ENCODE peak calls at places on chromosomes 16 and 17, in nine cellular contexts. One of them, this sample, is unnamed.
A peak's percentile ranks its signal among the peaks of the same experiment; 100 is the strongest.

GRCh38 chr17:79986441-79987186 is 49.1 kb downstream of the TBC1D16 start:
- DNase-seq in spleen: peak; percentile 85
- DNase-seq in C1 segment of cervical spinal cord: no peak
- DNase-seq in EH: peak; percentile 73
- DNase-seq in HFFc6: no peak
- DNase-seq in PC-3: no peak
- DNase-seq in nucleus accumbens: no peak
- DNase-seq in NCI-H1092: no peak
- DNase-seq in transverse colon: no peak
- DNase-seq in this sample: no peak

GRCh38 chr17:76673729-76674128 is 30.2 kb upstream of the ST6GALNAC1 start:
- DNase-seq in spleen: no peak
- DNase-seq in C1 segment of cervical spinal cord: no peak
- DNase-seq in EH: peak; percentile 66
- DNase-seq in HFFc6: peak; percentile 67
- DNase-seq in PC-3: no peak
- DNase-seq in nucleus accumbens: no peak
- DNase-seq in NCI-H1092: no peak
- DNase-seq in transverse colon: no peak
- DNase-seq in this sample: no peak

GRCh38 chr17:44066204-44066930 is at the start of gene LSM12:
- DNase-seq in spleen: peak; percentile 97
- DNase-seq in C1 segment of cervical spinal cord: peak; percentile 81
- DNase-seq in EH: peak; percentile 89
- DNase-seq in HFFc6: peak; percentile 83
- DNase-seq in PC-3: peak; percentile 98
- DNase-seq in nucleus accumbens: peak; percentile 75
- DNase-seq in NCI-H1092: peak; percentile 90
- DNase-seq in transverse colon: peak; percentile 94
- DNase-seq in this sample: peak; percentile 88

GRCh38 chr17:43669971-43670644 is 8.4 kb upstream of the MEOX1 start:
- DNase-seq in spleen: no peak
- DNase-seq in C1 segment of cervical spinal cord: no peak
- DNase-seq in EH: no peak
- DNase-seq in HFFc6: no peak
- DNase-seq in PC-3: peak; percentile 89
- DNase-seq in nucleus accumbens: no peak
- DNase-seq in NCI-H1092: peak; percentile 46
- DNase-seq in transverse colon: peak; percentile 62
- DNase-seq in this sample: no peak

GRCh38 chr17:60315650-60316049 is 76.3 kb downstream of the USP32 start:
- DNase-seq in spleen: no peak
- DNase-seq in C1 segment of cervical spinal cord: no peak
- DNase-seq in EH: no peak
- DNase-seq in HFFc6: no peak
- DNase-seq in PC-3: peak; percentile 39
- DNase-seq in nucleus accumbens: no peak
- DNase-seq in NCI-H1092: no peak
- DNase-seq in transverse colon: no peak
- DNase-seq in this sample: no peak

GRCh38 chr16:31489616-31490584 is 7.0 kb downstream of the SLC5A2 start:
- DNase-seq in spleen: no peak
- DNase-seq in C1 segment of cervical spinal cord: no peak
- DNase-seq in EH: no peak
- DNase-seq in HFFc6: no peak
- DNase-seq in PC-3: no peak
- DNase-seq in nucleus accumbens: no peak
- DNase-seq in NCI-H1092: no peak
- DNase-seq in transverse colon: no peak
- DNase-seq in this sample: no peak

GRCh38 chr17:82285141-82285540 is 11.6 kb upstream of the CSNK1D start:
- DNase-seq in spleen: no peak
- DNase-seq in C1 segment of cervical spinal cord: no peak
- DNase-seq in EH: no peak
- DNase-seq in HFFc6: no peak
- DNase-seq in PC-3: no peak
- DNase-seq in nucleus accumbens: no peak
- DNase-seq in NCI-H1092: no peak
- DNase-seq in transverse colon: no peak
- DNase-seq in this sample: no peak

GRCh38 chr17:82252511-82253178 is 20.9 kb downstream of the CSNK1D start:
- DNase-seq in spleen: no peak
- DNase-seq in C1 segment of cervical spinal cord: no peak
- DNase-seq in EH: no peak
- DNase-seq in HFFc6: no peak
- DNase-seq in PC-3: no peak
- DNase-seq in nucleus accumbens: no peak
- DNase-seq in NCI-H1092: no peak
- DNase-seq in transverse colon: no peak
- DNase-seq in this sample: no peak

GRCh38 chr17:10226930-10227695 is 28.7 kb upstream of the GAS7 start:
- DNase-seq in spleen: peak; percentile 87
- DNase-seq in C1 segment of cervical spinal cord: no peak
- DNase-seq in EH: peak; percentile 29
- DNase-seq in HFFc6: no peak
- DNase-seq in PC-3: peak; percentile 31
- DNase-seq in nucleus accumbens: peak; percentile 27
- DNase-seq in NCI-H1092: no peak
- DNase-seq in transverse colon: peak; percentile 31
- DNase-seq in this sample: no peak

GRCh38 chr17:37766951-37767350 is 22.1 kb upstream of the HNF1B start:
- DNase-seq in spleen: no peak
- DNase-seq in C1 segment of cervical spinal cord: no peak
- DNase-seq in EH: no peak
- DNase-seq in HFFc6: no peak
- DNase-seq in PC-3: no peak
- DNase-seq in nucleus accumbens: no peak
- DNase-seq in NCI-H1092: no peak
- DNase-seq in transverse colon: no peak
- DNase-seq in this sample: no peak

GRCh38 chr17:81052199-81052997 is 17.4 kb downstream of the BAIAP2 start:
- DNase-seq in spleen: no peak
- DNase-seq in C1 segment of cervical spinal cord: no peak
- DNase-seq in EH: no peak
- DNase-seq in HFFc6: no peak
- DNase-seq in PC-3: no peak
- DNase-seq in nucleus accumbens: no peak
- DNase-seq in NCI-H1092: peak; percentile 32
- DNase-seq in transverse colon: no peak
- DNase-seq in this sample: no peak

GRCh38 chr16:46928811-46929210 is 44.6 kb downstream of the GPT2 start:
- DNase-seq in spleen: no peak
- DNase-seq in C1 segment of cervical spinal cord: no peak
- DNase-seq in EH: no peak
- DNase-seq in HFFc6: no peak
- DNase-seq in PC-3: no peak
- DNase-seq in nucleus accumbens: no peak
- DNase-seq in NCI-H1092: no peak
- DNase-seq in transverse colon: no peak
- DNase-seq in this sample: no peak

This sample was measured in myocyte.